ENCODE peak calls at places on chromosomes 12 and 14, in nine cellular contexts. One of them, this sample, is unnamed.

GRCh38 chr12:63208956-63209355 is 58.0 kb upstream of the AVPR1A start:
- DNase-seq in IMR-90: no peak
- DNase-seq in astrocyte of the spinal cord: no peak
- DNase-seq in sigmoid colon: no peak
- DNase-seq in thyroid gland: no peak
- DNase-seq in A549: no peak
- DNase-seq in fibroblast of lung: no peak
- DNase-seq in OCI-LY7: no peak
- DNase-seq in GM23338: no peak
- DNase-seq in this sample: no peak

GRCh38 chr14:50027797-50028196 is 88.6 kb downstream of the VCPKMT start:
- DNase-seq in GM23338: no peak
- DNase-seq in IMR-90: no peak
- DNase-seq in astrocyte of the spinal cord: no peak
- DNase-seq in A549: no peak
- DNase-seq in thyroid gland: no peak
- DNase-seq in sigmoid colon: no peak
- DNase-seq in fibroblast of lung: no peak
- DNase-seq in OCI-LY7: no peak
- DNase-seq in this sample: no peak

GRCh38 chr12:6688543-6688999 is 604 bp downstream of the ZNF384 start:
- DNase-seq in OCI-LY7: peak; percentile 69
- DNase-seq in thyroid gland: peak; percentile 41
- DNase-seq in fibroblast of lung: no peak
- DNase-seq in astrocyte of the spinal cord: no peak
- DNase-seq in sigmoid colon: no peak
- DNase-seq in A549: no peak
- DNase-seq in IMR-90: peak; percentile 13
- DNase-seq in GM23338: no peak
- DNase-seq in this sample: no peak

GRCh38 chr12:132078190-132078589 is 65.9 kb downstream of the DDX51 start:
- DNase-seq in sigmoid colon: no peak
- DNase-seq in thyroid gland: no peak
- DNase-seq in A549: no peak
- DNase-seq in GM23338: no peak
- DNase-seq in astrocyte of the spinal cord: peak; percentile 81
- DNase-seq in OCI-LY7: no peak
- DNase-seq in IMR-90: peak; percentile 91
- DNase-seq in fibroblast of lung: peak; percentile 85
- DNase-seq in this sample: peak; percentile 11

GRCh38 chr14:71538949-71539659 is 393.1 kb upstream of the RGS6 start:
- DNase-seq in GM23338: no peak
- DNase-seq in OCI-LY7: no peak
- DNase-seq in sigmoid colon: no peak
- DNase-seq in A549: no peak
- DNase-seq in IMR-90: peak; percentile 12
- DNase-seq in astrocyte of the spinal cord: no peak
- DNase-seq in thyroid gland: no peak
- DNase-seq in fibroblast of lung: no peak
- DNase-seq in this sample: peak; percentile 39

GRCh38 chr12:115752913-115753726 is 524.4 kb downstream of the MED13L start:
- DNase-seq in A549: peak; percentile 74
- DNase-seq in astrocyte of the spinal cord: peak; percentile 74
- DNase-seq in sigmoid colon: no peak
- DNase-seq in fibroblast of lung: peak; percentile 66
- DNase-seq in GM23338: peak; percentile 75
- DNase-seq in IMR-90: peak; percentile 77
- DNase-seq in thyroid gland: peak; percentile 51
- DNase-seq in OCI-LY7: peak; percentile 44
- DNase-seq in this sample: peak; percentile 62

GRCh38 chr14:85549697-85550096 is 19.8 kb downstream of the FLRT2 start:
- DNase-seq in IMR-90: no peak
- DNase-seq in OCI-LY7: no peak
- DNase-seq in A549: no peak
- DNase-seq in thyroid gland: no peak
- DNase-seq in sigmoid colon: no peak
- DNase-seq in fibroblast of lung: no peak
- DNase-seq in astrocyte of the spinal cord: no peak
- DNase-seq in GM23338: no peak
- DNase-seq in this sample: no peak

GRCh38 chr12:118655588-118655987 is 279.2 kb downstream of the SUDS3 start:
- DNase-seq in IMR-90: no peak
- DNase-seq in A549: no peak
- DNase-seq in sigmoid colon: no peak
- DNase-seq in GM23338: no peak
- DNase-seq in astrocyte of the spinal cord: no peak
- DNase-seq in thyroid gland: no peak
- DNase-seq in fibroblast of lung: no peak
- DNase-seq in OCI-LY7: no peak
- DNase-seq in this sample: no peak

GRCh38 chr12:51419473-51420228 is 5.0 kb upstream of the SLC4A8 start:
- DNase-seq in A549: peak; percentile 21
- DNase-seq in thyroid gland: no peak
- DNase-seq in OCI-LY7: peak; percentile 5
- DNase-seq in fibroblast of lung: peak; percentile 7
- DNase-seq in sigmoid colon: no peak
- DNase-seq in IMR-90: no peak
- DNase-seq in GM23338: peak; percentile 65
- DNase-seq in astrocyte of the spinal cord: no peak
- DNase-seq in this sample: peak; percentile 30

GRCh38 chr14:49783394-49784010 is 15.5 kb downstream of the KLHDC2 start:
- DNase-seq in sigmoid colon: no peak
- DNase-seq in GM23338: no peak
- DNase-seq in fibroblast of lung: no peak
- DNase-seq in OCI-LY7: no peak
- DNase-seq in thyroid gland: no peak
- DNase-seq in A549: no peak
- DNase-seq in IMR-90: no peak
- DNase-seq in astrocyte of the spinal cord: no peak
- DNase-seq in this sample: no peak

GRCh38 chr12:26017484-26018211 is 59.2 kb downstream of the RASSF8 start:
- DNase-seq in OCI-LY7: peak; percentile 27
- DNase-seq in GM23338: peak; percentile 88
- DNase-seq in fibroblast of lung: no peak
- DNase-seq in IMR-90: peak; percentile 36
- DNase-seq in astrocyte of the spinal cord: no peak
- DNase-seq in A549: peak; percentile 60
- DNase-seq in thyroid gland: peak; percentile 44
- DNase-seq in sigmoid colon: peak; percentile 64
- DNase-seq in this sample: peak; percentile 79

GRCh38 chr12:120692524-120693033 is 5.6 kb downstream of the MLEC start:
- DNase-seq in OCI-LY7: no peak
- DNase-seq in A549: peak; percentile 89
- DNase-seq in astrocyte of the spinal cord: no peak
- DNase-seq in IMR-90: peak; percentile 45
- DNase-seq in fibroblast of lung: peak; percentile 12
- DNase-seq in sigmoid colon: no peak
- DNase-seq in thyroid gland: no peak
- DNase-seq in GM23338: no peak
- DNase-seq in this sample: no peak

GRCh38 chr14:104086661-104087461 is 1.4 kb downstream of the ASPG start:
- DNase-seq in GM23338: peak; percentile 1
- DNase-seq in sigmoid colon: no peak
- DNase-seq in A549: no peak
- DNase-seq in OCI-LY7: no peak
- DNase-seq in thyroid gland: no peak
- DNase-seq in fibroblast of lung: no peak
- DNase-seq in IMR-90: no peak
- DNase-seq in astrocyte of the spinal cord: no peak
- DNase-seq in this sample: no peak

GRCh38 chr12:44618960-44619359 is 257.2 kb downstream of the NELL2 start:
- DNase-seq in fibroblast of lung: no peak
- DNase-seq in thyroid gland: no peak
- DNase-seq in IMR-90: no peak
- DNase-seq in OCI-LY7: peak; percentile 27
- DNase-seq in sigmoid colon: no peak
- DNase-seq in astrocyte of the spinal cord: no peak
- DNase-seq in A549: no peak
- DNase-seq in GM23338: no peak
- DNase-seq in this sample: no peak

GRCh38 chr14:23308721-23309445 is 2.2 kb downstream of the BCL2L2 start:
- DNase-seq in sigmoid colon: no peak
- DNase-seq in A549: no peak
- DNase-seq in astrocyte of the spinal cord: no peak
- DNase-seq in thyroid gland: no peak
- DNase-seq in GM23338: no peak
- DNase-seq in fibroblast of lung: no peak
- DNase-seq in OCI-LY7: no peak
- DNase-seq in IMR-90: no peak
- DNase-seq in this sample: no peak

GRCh38 chr14:23307687-23308644 is 1.3 kb downstream of the BCL2L2 start:
- DNase-seq in OCI-LY7: no peak
- DNase-seq in astrocyte of the spinal cord: no peak
- DNase-seq in A549: peak; percentile 12
- DNase-seq in GM23338: no peak
- DNase-seq in IMR-90: peak; percentile 47
- DNase-seq in fibroblast of lung: peak; percentile 64
- DNase-seq in sigmoid colon: no peak
- DNase-seq in thyroid gland: no peak
- DNase-seq in this sample: no peak

GRCh38 chr14:23307146-23307447 is 464 bp downstream of the BCL2L2 start:
- DNase-seq in sigmoid colon: no peak
- DNase-seq in A549: no peak
- DNase-seq in fibroblast of lung: no peak
- DNase-seq in IMR-90: no peak
- DNase-seq in thyroid gland: no peak
- DNase-seq in OCI-LY7: no peak
- DNase-seq in GM23338: no peak
- DNase-seq in astrocyte of the spinal cord: no peak
- DNase-seq in this sample: no peak

GRCh38 chr14:23306113-23306411 is 571 bp upstream of the BCL2L2 start:
- DNase-seq in OCI-LY7: no peak
- DNase-seq in thyroid gland: no peak
- DNase-seq in A549: no peak
- DNase-seq in IMR-90: no peak
- DNase-seq in sigmoid colon: no peak
- DNase-seq in GM23338: peak; percentile 38
- DNase-seq in fibroblast of lung: no peak
- DNase-seq in astrocyte of the spinal cord: no peak
- DNase-seq in this sample: no peak

DNA sequence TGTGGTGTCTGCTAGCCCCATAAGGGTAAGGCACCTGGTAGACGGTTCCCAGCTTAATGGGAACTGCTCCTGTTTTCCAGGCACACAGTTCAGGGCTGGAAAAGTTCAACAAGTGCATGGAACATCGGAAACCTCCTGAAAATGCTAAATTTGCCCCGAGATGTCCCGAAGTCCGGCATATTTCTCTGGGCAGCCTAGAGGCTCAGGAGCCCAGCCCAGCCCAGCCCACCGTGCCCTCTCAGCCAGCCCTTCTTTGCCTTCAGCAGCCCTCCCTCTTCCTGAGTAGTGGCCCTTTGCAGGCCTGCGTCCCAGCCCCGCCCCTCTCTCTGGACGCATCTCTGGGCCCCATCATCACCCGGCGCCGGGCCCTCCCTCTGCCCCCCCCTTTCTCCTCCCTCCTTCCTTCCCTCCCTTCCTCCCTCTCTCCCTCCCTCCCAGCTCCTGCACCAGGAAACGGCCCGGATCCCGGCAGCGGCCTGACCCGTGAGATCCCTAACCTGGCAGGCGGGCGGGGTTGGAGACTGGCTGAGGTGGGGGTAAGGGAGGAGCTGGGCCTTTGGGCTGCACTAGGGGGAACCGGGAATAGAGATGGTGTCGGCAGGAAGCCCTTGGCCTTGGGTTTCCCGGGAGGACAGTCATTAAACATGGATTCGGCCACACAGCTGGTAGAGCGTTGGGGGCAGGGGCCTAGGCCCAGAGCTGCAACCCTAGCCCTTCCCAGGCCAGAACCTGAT is at the start of gene BCL2L2:
- DNase-seq in thyroid gland: peak; percentile 97
- DNase-seq in A549: peak; percentile 92
- DNase-seq in astrocyte of the spinal cord: peak; percentile 91
- DNase-seq in sigmoid colon: peak; percentile 97
- DNase-seq in fibroblast of lung: peak; percentile 89
- DNase-seq in IMR-90: peak; percentile 84
- DNase-seq in OCI-LY7: peak; percentile 74
- DNase-seq in GM23338: peak; percentile 97
- DNase-seq in this sample: peak; percentile 92
- TF ChIP-seq CTCF in thyroid gland: no peak
- TF ChIP-seq CTCF in A549: no peak
- TF ChIP-seq CTCF in astrocyte of the spinal cord: no peak
- TF ChIP-seq CTCF in sigmoid colon: no peak
- TF ChIP-seq CTCF in fibroblast of lung: no peak
- TF ChIP-seq CTCF in IMR-90: no peak
- TF ChIP-seq CTCF in OCI-LY7: no peak
- TF ChIP-seq CTCF in GM23338: no peak
- TF ChIP-seq CTCF in this sample: no peak

GRCh38 chr14:69680297-69680696 is 68.9 kb downstream of the SUSD6 start:
- DNase-seq in GM23338: no peak
- DNase-seq in IMR-90: peak; percentile 43
- DNase-seq in OCI-LY7: no peak
- DNase-seq in sigmoid colon: no peak
- DNase-seq in thyroid gland: no peak
- DNase-seq in astrocyte of the spinal cord: no peak
- DNase-seq in fibroblast of lung: no peak
- DNase-seq in A549: no peak
- DNase-seq in this sample: no peak
- TF ChIP-seq CTCF in GM23338: no peak
- TF ChIP-seq CTCF in IMR-90: no peak
- TF ChIP-seq CTCF in OCI-LY7: no peak
- TF ChIP-seq CTCF in sigmoid colon: no peak
- TF ChIP-seq CTCF in thyroid gland: no peak
- TF ChIP-seq CTCF in astrocyte of the spinal cord: no peak
- TF ChIP-seq CTCF in fibroblast of lung: no peak
- TF ChIP-seq CTCF in A549: no peak
- TF ChIP-seq CTCF in this sample: no peak

GRCh38 chr14:23729720-23730387 is 93.7 kb downstream of the DHRS2 start:
- DNase-seq in sigmoid colon: no peak
- DNase-seq in OCI-LY7: no peak
- DNase-seq in thyroid gland: no peak
- DNase-seq in IMR-90: no peak
- DNase-seq in A549: peak; percentile 14
- DNase-seq in fibroblast of lung: no peak
- DNase-seq in GM23338: peak; percentile 53
- DNase-seq in astrocyte of the spinal cord: no peak
- DNase-seq in this sample: no peak
- TF ChIP-seq CTCF in sigmoid colon: no peak
- TF ChIP-seq CTCF in OCI-LY7: no peak
- TF ChIP-seq CTCF in thyroid gland: peak; percentile 12
- TF ChIP-seq CTCF in IMR-90: no peak
- TF ChIP-seq CTCF in A549: no peak
- TF ChIP-seq CTCF in fibroblast of lung: no peak
- TF ChIP-seq CTCF in GM23338: peak; percentile 29
- TF ChIP-seq CTCF in astrocyte of the spinal cord: no peak
- TF ChIP-seq CTCF in this sample: peak; percentile 25

DNA sequence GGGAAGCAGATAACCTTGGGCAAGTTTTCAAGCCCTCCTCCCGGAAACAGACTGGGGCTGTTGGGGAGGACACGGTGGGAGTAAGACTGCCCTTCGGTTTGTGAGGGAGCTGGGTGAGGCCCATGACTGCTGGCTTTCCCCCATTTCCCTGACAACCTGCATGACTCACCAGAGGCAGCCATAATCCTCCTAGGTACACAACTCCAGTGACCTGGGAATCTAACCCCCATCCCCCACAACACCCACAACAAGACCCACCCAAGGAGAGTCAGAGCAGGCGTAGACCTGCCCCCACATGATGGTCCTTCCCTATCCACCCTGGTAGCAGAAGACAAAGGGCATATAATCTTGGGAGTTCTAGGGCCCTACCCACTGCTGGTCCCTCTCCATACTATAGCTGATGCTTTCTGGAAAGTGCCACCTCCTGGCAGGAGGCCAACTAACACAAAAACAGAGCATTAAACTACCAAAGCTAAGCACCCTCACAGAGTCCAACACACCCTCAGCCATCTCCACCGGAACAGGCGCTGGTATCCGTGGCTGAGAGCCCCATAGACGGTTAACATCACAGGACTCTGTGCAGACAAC is 14.8 kb downstream of the DDX24 start:
- DNase-seq in A549: peak; percentile 12
- DNase-seq in fibroblast of lung: peak; percentile 20
- DNase-seq in IMR-90: no peak
- DNase-seq in thyroid gland: no peak
- DNase-seq in GM23338: peak; percentile 27
- DNase-seq in astrocyte of the spinal cord: no peak
- DNase-seq in sigmoid colon: no peak
- DNase-seq in OCI-LY7: no peak
- DNase-seq in this sample: no peak
- TF ChIP-seq CTCF in A549: no peak
- TF ChIP-seq CTCF in fibroblast of lung: no peak
- TF ChIP-seq CTCF in IMR-90: no peak
- TF ChIP-seq CTCF in thyroid gland: no peak
- TF ChIP-seq CTCF in GM23338: peak; percentile 7
- TF ChIP-seq CTCF in astrocyte of the spinal cord: no peak
- TF ChIP-seq CTCF in sigmoid colon: no peak
- TF ChIP-seq CTCF in OCI-LY7: no peak
- TF ChIP-seq CTCF in this sample: no peak